ENCODE peak calls at places on chromosome 14, in ten cellular contexts. D is lower leg skin; T is activated CD4-positive, alpha-beta T cell treated with anti-CD3 and anti-CD28 coated beads, Interleukin-2, amount 50 U/mL, for 24 hours; R is HEK293T; K is stimulated activated CD4-positive, alpha-beta T cell treated with anti-CD3 and anti-CD28 coated beads, Interleukin-4, amount 100 ng/mL, for 1 hour; M is natural killer cell; I is effector CD4-positive, alpha-beta T cell; O is NCI-H2171; L is BE2C; A is heart right ventricle. J is an unnamed sample.

GRCh38 chr14:79699206-79699605 is 512.1 kb downstream of the DIO2 start:
- DNase-seq in R (no peak), M (no peak), I (no peak), O (no peak), L (no peak), K (no peak), D (no peak), A (no peak), T (no peak), J (no peak)

GRCh38 chr14:54782803-54783659 is 119.6 kb downstream of the GCH1 start:
- DNase-seq in R (no peak), L (peak; percentile 51), T (no peak), I (no peak), D (no peak), A (no peak), M (no peak), K (no peak), O (no peak), J (peak; percentile 65)

GRCh38 chr14:41662780-41663477 is 56.3 kb downstream of the LRFN5 start:
- DNase-seq in L (no peak), K (no peak), O (no peak), M (no peak), D (no peak), A (no peak), I (no peak), T (no peak), R (no peak), J (no peak)

GRCh38 chr14:69054030-69054429 is 74.9 kb upstream of the ACTN1 start:
- DNase-seq in M (no peak), O (no peak), L (no peak), K (no peak), R (no peak), T (no peak), I (no peak), D (no peak), A (peak; percentile 41), J (no peak)

GRCh38 chr14:96194657-96195431 is 9.8 kb upstream of the BDKRB2 start:
- DNase-seq in M (no peak), K (no peak), A (no peak), D (no peak), I (no peak), L (no peak), T (no peak), R (no peak), O (no peak), J (no peak)

GRCh38 chr14:71243697-71244096 is 336.4 kb downstream of the PCNX1 start:
- DNase-seq in T (no peak), D (no peak), A (no peak), L (no peak), M (no peak), O (no peak), K (no peak), R (no peak), I (no peak), J (no peak)

GRCh38 chr14:78764240-78764639 is 594.1 kb downstream of the NRXN3 start:
- DNase-seq in A (no peak), O (no peak), D (no peak), R (no peak), L (no peak), I (no peak), T (no peak), K (no peak), M (no peak), J (no peak)

GRCh38 chr14:77988966-77989365 is 181.2 kb upstream of the NRXN3 start:
- DNase-seq in O (no peak), L (no peak), A (peak; percentile 49), T (no peak), I (no peak), K (no peak), D (no peak), R (no peak), M (no peak), J (no peak)

GRCh38 chr14:69093551-69094421 is 59.1 kb downstream of the DCAF5 start:
- DNase-seq in R (no peak), A (no peak), M (no peak), O (no peak), T (no peak), I (no peak), L (no peak), K (no peak), D (no peak), J (no peak)

GRCh38 chr14:30240002-30240401 is 312.4 kb upstream of the PRKD1 start:
- DNase-seq in R (no peak), I (no peak), L (no peak), O (no peak), T (no peak), D (no peak), M (no peak), A (no peak), K (no peak), J (no peak)

GRCh38 chr14:24332094-24332983 is 2.5 kb downstream of the ADCY4 start:
- DNase-seq in D (no peak), K (peak; percentile 78), T (peak; percentile 84), O (peak; percentile 93), A (peak; percentile 68), R (peak; percentile 71), L (peak; percentile 82), M (peak; percentile 70), I (peak; percentile 83), J (peak; percentile 73)

GRCh38 chr14:104792945-104793702 is 2.4 kb downstream of the AKT1 start:
- DNase-seq in T (no peak), R (no peak), D (no peak), O (no peak), K (no peak), I (no peak), A (no peak), M (no peak), L (no peak), J (no peak)

GRCh38 chr14:96735509-96735908 is 61.7 kb upstream of the VRK1 start:
- DNase-seq in T (no peak), K (no peak), I (no peak), M (no peak), A (no peak), O (peak; percentile 21), L (no peak), R (no peak), D (no peak), J (no peak)